ENCODE peak calls at places on chromosomes 2 and 18, in five cellular contexts. One of them, this sample, is unnamed.
A peak's percentile ranks its signal among the peaks of the same experiment; 100 is the strongest.

GRCh38 chr2:147440694-147441093 is 404.1 kb upstream of the ACVR2A start:
- DNase-seq in CD8-positive, alpha-beta T cell: no peak
- DNase-seq in HL-60: no peak
- DNase-seq in cardiac muscle cell: no peak
- DNase-seq in hepatocyte: no peak
- DNase-seq in this sample: no peak

GRCh38 chr2:106843910-106844250 is 42.1 kb downstream of the ST6GAL2 start:
- DNase-seq in hepatocyte: no peak
- DNase-seq in CD8-positive, alpha-beta T cell: no peak
- DNase-seq in cardiac muscle cell: no peak
- DNase-seq in HL-60: no peak
- DNase-seq in this sample: no peak

GRCh38 chr2:131154071-131154531 is 49.0 kb downstream of the PLEKHB2 start:
- DNase-seq in cardiac muscle cell: peak; percentile 85
- DNase-seq in CD8-positive, alpha-beta T cell: peak; percentile 53
- DNase-seq in HL-60: peak; percentile 50
- DNase-seq in hepatocyte: peak; percentile 91
- DNase-seq in this sample: peak; percentile 51

GRCh38 chr18:58911241-58911640 is 46.6 kb downstream of the ZNF532 start:
- DNase-seq in hepatocyte: no peak
- DNase-seq in HL-60: no peak
- DNase-seq in cardiac muscle cell: no peak
- DNase-seq in CD8-positive, alpha-beta T cell: no peak
- DNase-seq in this sample: no peak

GRCh38 chr2:11835403-11835802 is 89.0 kb downstream of the LPIN1 start:
- DNase-seq in hepatocyte: no peak
- DNase-seq in cardiac muscle cell: no peak
- DNase-seq in CD8-positive, alpha-beta T cell: no peak
- DNase-seq in HL-60: no peak
- DNase-seq in this sample: no peak

GRCh38 chr2:196601430-196602306 is 37.8 kb upstream of the CCDC150 start:
- DNase-seq in hepatocyte: peak; percentile 44
- DNase-seq in cardiac muscle cell: peak; percentile 39
- DNase-seq in CD8-positive, alpha-beta T cell: no peak
- DNase-seq in HL-60: no peak
- DNase-seq in this sample: no peak

GRCh38 chr18:1848716-1849115 is 722.6 kb downstream of the METTL4 start:
- DNase-seq in CD8-positive, alpha-beta T cell: no peak
- DNase-seq in HL-60: no peak
- DNase-seq in cardiac muscle cell: no peak
- DNase-seq in hepatocyte: no peak
- DNase-seq in this sample: no peak

GRCh38 chr18:37409870-37410269 is 155.7 kb downstream of the CELF4 start:
- DNase-seq in HL-60: no peak
- DNase-seq in hepatocyte: no peak
- DNase-seq in cardiac muscle cell: peak; percentile 63
- DNase-seq in CD8-positive, alpha-beta T cell: no peak
- DNase-seq in this sample: no peak

GRCh38 chr2:230706053-230706498 is 6.6 kb upstream of the CAB39 start:
- DNase-seq in CD8-positive, alpha-beta T cell: no peak
- DNase-seq in HL-60: no peak
- DNase-seq in cardiac muscle cell: no peak
- DNase-seq in hepatocyte: peak; percentile 74
- DNase-seq in this sample: no peak

GRCh38 chr2:230793573-230794359 is 71.0 kb upstream of the ITM2C start:
- DNase-seq in CD8-positive, alpha-beta T cell: peak; percentile 73
- DNase-seq in HL-60: peak; percentile 88
- DNase-seq in cardiac muscle cell: no peak
- DNase-seq in hepatocyte: peak; percentile 79
- DNase-seq in this sample: peak; percentile 52

GRCh38 chr2:156883828-156884615 is 373.5 kb upstream of the GALNT5 start:
- DNase-seq in HL-60: no peak
- DNase-seq in cardiac muscle cell: no peak
- DNase-seq in hepatocyte: no peak
- DNase-seq in CD8-positive, alpha-beta T cell: no peak
- DNase-seq in this sample: no peak

GRCh38 chr2:70603066-70603465 is 49.4 kb upstream of the TGFA start:
- DNase-seq in CD8-positive, alpha-beta T cell: no peak
- DNase-seq in hepatocyte: no peak
- DNase-seq in HL-60: no peak
- DNase-seq in cardiac muscle cell: no peak
- DNase-seq in this sample: no peak

GRCh38 chr18:10482985-10483949 is 28.8 kb downstream of the APCDD1 start:
- DNase-seq in hepatocyte: no peak
- DNase-seq in CD8-positive, alpha-beta T cell: no peak
- DNase-seq in cardiac muscle cell: no peak
- DNase-seq in HL-60: peak; percentile 35
- DNase-seq in this sample: no peak

GRCh38 chr2:239926587-239927234 is 98.4 kb downstream of the NDUFA10 start:
- DNase-seq in HL-60: no peak
- DNase-seq in cardiac muscle cell: no peak
- DNase-seq in hepatocyte: no peak
- DNase-seq in CD8-positive, alpha-beta T cell: no peak
- DNase-seq in this sample: no peak

GRCh38 chr2:111623380-111623779 is 260.6 kb downstream of the ANAPC1 start:
- DNase-seq in hepatocyte: no peak
- DNase-seq in CD8-positive, alpha-beta T cell: no peak
- DNase-seq in cardiac muscle cell: no peak
- DNase-seq in HL-60: no peak
- DNase-seq in this sample: no peak

GRCh38 chr2:9738718-9739496 is 104.4 kb upstream of the TAF1B start:
- DNase-seq in hepatocyte: no peak
- DNase-seq in CD8-positive, alpha-beta T cell: no peak
- DNase-seq in cardiac muscle cell: no peak
- DNase-seq in HL-60: no peak
- DNase-seq in this sample: no peak

GRCh38 chr2:240500561-240501423 is 57.0 kb downstream of the ANKMY1 start:
- DNase-seq in HL-60: no peak
- DNase-seq in hepatocyte: peak; percentile 4
- DNase-seq in cardiac muscle cell: no peak
- DNase-seq in CD8-positive, alpha-beta T cell: peak; percentile 7
- DNase-seq in this sample: no peak

GRCh38 chr2:47598476-47598875 is 184.5 kb upstream of the MSH6 start:
- DNase-seq in hepatocyte: no peak
- DNase-seq in cardiac muscle cell: no peak
- DNase-seq in CD8-positive, alpha-beta T cell: no peak
- DNase-seq in HL-60: no peak
- DNase-seq in this sample: no peak

GRCh38 chr2:148517296-148517695 is 127.3 kb upstream of the EPC2 start:
- DNase-seq in CD8-positive, alpha-beta T cell: no peak
- DNase-seq in cardiac muscle cell: no peak
- DNase-seq in HL-60: no peak
- DNase-seq in hepatocyte: no peak
- DNase-seq in this sample: no peak

GRCh38 chr2:199716807-199717586 is 134.0 kb downstream of the FTCDNL1 start:
- DNase-seq in hepatocyte: no peak
- DNase-seq in cardiac muscle cell: peak; percentile 43
- DNase-seq in CD8-positive, alpha-beta T cell: no peak
- DNase-seq in HL-60: no peak
- DNase-seq in this sample: no peak

GRCh38 chr2:156466739-156467405 is 30.7 kb downstream of the GPD2 start:
- DNase-seq in hepatocyte: no peak
- DNase-seq in HL-60: no peak
- DNase-seq in cardiac muscle cell: no peak
- DNase-seq in CD8-positive, alpha-beta T cell: no peak
- DNase-seq in this sample: no peak

GRCh38 chr18:28684746-28685145 is 507.8 kb upstream of the CDH2 start:
- DNase-seq in cardiac muscle cell: no peak
- DNase-seq in HL-60: no peak
- DNase-seq in hepatocyte: no peak
- DNase-seq in CD8-positive, alpha-beta T cell: no peak
- DNase-seq in this sample: no peak

GRCh38 chr2:25512707-25513106 is 160.7 kb downstream of the DTNB start:
- DNase-seq in HL-60: no peak
- DNase-seq in hepatocyte: peak; percentile 16
- DNase-seq in CD8-positive, alpha-beta T cell: no peak
- DNase-seq in cardiac muscle cell: no peak
- DNase-seq in this sample: no peak

GRCh38 chr2:178177066-178177679 is 17.1 kb upstream of the OSBPL6 start:
- DNase-seq in HL-60: peak; percentile 19
- DNase-seq in CD8-positive, alpha-beta T cell: no peak
- DNase-seq in hepatocyte: no peak
- DNase-seq in cardiac muscle cell: no peak
- DNase-seq in this sample: no peak

GRCh38 chr2:5549061-5549601 is 143.1 kb upstream of the SOX11 start:
- DNase-seq in hepatocyte: peak; percentile 24
- DNase-seq in cardiac muscle cell: peak; percentile 75
- DNase-seq in CD8-positive, alpha-beta T cell: no peak
- DNase-seq in HL-60: no peak
- DNase-seq in this sample: no peak

GRCh38 chr2:29420999-29421856 is 306.0 kb downstream of the CLIP4 start:
- DNase-seq in CD8-positive, alpha-beta T cell: no peak
- DNase-seq in HL-60: no peak
- DNase-seq in cardiac muscle cell: peak; percentile 42
- DNase-seq in hepatocyte: peak; percentile 55
- DNase-seq in this sample: no peak

GRCh38 chr2:62822549-62822948 is 117.0 kb downstream of the EHBP1 start:
- DNase-seq in cardiac muscle cell: no peak
- DNase-seq in CD8-positive, alpha-beta T cell: no peak
- DNase-seq in HL-60: no peak
- DNase-seq in hepatocyte: no peak
- DNase-seq in this sample: no peak

GRCh38 chr18:75818336-75818735 is 390.8 kb upstream of the SMIM21 start:
- DNase-seq in cardiac muscle cell: no peak
- DNase-seq in CD8-positive, alpha-beta T cell: no peak
- DNase-seq in hepatocyte: no peak
- DNase-seq in HL-60: no peak
- DNase-seq in this sample: no peak

GRCh38 chr2:240791211-240791800 is 28.7 kb downstream of the KIF1A start:
- DNase-seq in hepatocyte: no peak
- DNase-seq in cardiac muscle cell: no peak
- DNase-seq in CD8-positive, alpha-beta T cell: no peak
- DNase-seq in HL-60: no peak
- DNase-seq in this sample: no peak

GRCh38 chr2:158269143-158269542 is 167.5 kb downstream of the UPP2 start:
- DNase-seq in cardiac muscle cell: no peak
- DNase-seq in HL-60: no peak
- DNase-seq in CD8-positive, alpha-beta T cell: no peak
- DNase-seq in hepatocyte: no peak
- DNase-seq in this sample: no peak

GRCh38 chr2:106745468-106745867 is 140.5 kb downstream of the ST6GAL2 start:
- DNase-seq in cardiac muscle cell: peak; percentile 10
- DNase-seq in CD8-positive, alpha-beta T cell: no peak
- DNase-seq in HL-60: no peak
- DNase-seq in hepatocyte: peak; percentile 28
- DNase-seq in this sample: no peak

GRCh38 chr2:219249203-219249980 is 3.7 kb upstream of the TUBA4B start:
- DNase-seq in hepatocyte: peak; percentile 88
- DNase-seq in HL-60: peak; percentile 95
- DNase-seq in CD8-positive, alpha-beta T cell: peak; percentile 71
- DNase-seq in cardiac muscle cell: no peak
- DNase-seq in this sample: peak; percentile 58

GRCh38 chr18:57432118-57432517 is 3.1 kb upstream of the ONECUT2 start:
- DNase-seq in HL-60: no peak
- DNase-seq in CD8-positive, alpha-beta T cell: no peak
- DNase-seq in hepatocyte: no peak
- DNase-seq in cardiac muscle cell: no peak
- DNase-seq in this sample: no peak
- H3K27me3 ChIP-seq in HL-60: peaks cover 88% of the 10 kb centered on the region
- H3K27me3 ChIP-seq in CD8-positive, alpha-beta T cell: peaks cover 75% of the 10 kb centered on the region
- H3K27me3 ChIP-seq in hepatocyte: peaks cover 88% of the 10 kb centered on the region
- H3K27me3 ChIP-seq in cardiac muscle cell: peaks cover 92% of the 10 kb centered on the region
- H3K27me3 ChIP-seq in this sample: peaks cover 91% of the 10 kb centered on the region

DNA sequence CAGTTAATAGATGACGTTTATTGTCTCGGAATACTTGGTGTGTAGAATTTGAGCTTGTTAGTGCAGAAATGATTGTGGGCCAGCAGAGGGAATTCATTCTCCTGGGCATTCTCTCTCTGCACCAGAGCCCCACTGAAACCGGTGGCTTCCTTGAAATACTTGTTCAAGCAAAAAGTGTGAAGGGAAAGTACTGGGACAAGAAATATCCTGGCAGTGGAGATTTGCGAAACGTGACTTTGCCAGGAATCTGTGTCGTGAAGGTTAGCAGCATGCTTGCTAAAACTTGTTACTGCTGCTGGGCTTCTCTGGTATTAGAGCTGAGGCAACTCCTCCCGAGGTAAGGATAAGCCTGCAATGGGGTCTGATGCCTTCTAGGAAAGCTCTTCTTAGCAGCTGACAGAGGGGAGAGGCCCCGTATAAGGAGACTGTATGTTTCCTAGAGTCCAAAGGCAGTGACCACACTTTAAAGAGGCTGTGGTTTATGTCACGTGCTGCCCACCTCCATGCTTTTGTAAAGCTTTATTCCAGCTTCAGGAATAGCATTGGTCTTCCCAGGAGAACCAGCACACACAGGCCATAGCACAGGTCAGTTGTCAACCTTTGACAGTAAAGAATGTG is 2.1 kb downstream of the ITGA6 start:
- DNase-seq in cardiac muscle cell: no peak
- DNase-seq in CD8-positive, alpha-beta T cell: no peak
- DNase-seq in hepatocyte: peak; percentile 50
- DNase-seq in HL-60: no peak
- DNase-seq in this sample: no peak
- TF ChIP-seq CTCF in cardiac muscle cell: no peak
- TF ChIP-seq CTCF in CD8-positive, alpha-beta T cell: peak; percentile 15
- TF ChIP-seq CTCF in hepatocyte: no peak
- TF ChIP-seq CTCF in HL-60: no peak
- TF ChIP-seq CTCF in this sample: no peak

DNA sequence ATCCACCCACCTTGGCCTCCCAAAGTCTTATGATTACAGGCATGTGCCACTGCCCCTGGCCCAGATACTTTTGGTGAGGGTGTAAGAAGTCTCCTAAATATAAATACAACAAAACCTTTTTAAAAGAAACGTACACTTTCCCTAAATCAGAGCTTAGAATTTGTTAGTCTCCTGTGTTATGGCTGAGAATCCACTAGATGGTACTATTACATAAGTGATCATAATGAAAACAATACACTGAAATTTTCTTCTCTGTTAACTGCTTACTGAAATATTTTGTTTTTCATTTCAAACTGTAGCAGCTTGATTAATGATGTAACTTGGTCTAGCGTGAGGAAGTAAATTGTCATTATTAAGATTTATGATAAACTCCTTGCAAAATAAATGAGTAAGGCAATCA is 74.8 kb upstream of the FAM98A start:
- DNase-seq in hepatocyte: peak; percentile 10
- DNase-seq in cardiac muscle cell: no peak
- DNase-seq in HL-60: no peak
- DNase-seq in CD8-positive, alpha-beta T cell: no peak
- DNase-seq in this sample: no peak
- H3K27ac ChIP-seq in hepatocyte: no peak overlapping the region
- H3K27ac ChIP-seq in cardiac muscle cell: no peak overlapping the region
- H3K27ac ChIP-seq in HL-60: no peak overlapping the region
- H3K27ac ChIP-seq in CD8-positive, alpha-beta T cell: no peak overlapping the region
- H3K27ac ChIP-seq in this sample: no peak overlapping the region

GRCh38 chr2:175010848-175011254 is 5.7 kb upstream of the CHN1 start:
- DNase-seq in HL-60: no peak
- DNase-seq in cardiac muscle cell: peak; percentile 73
- DNase-seq in CD8-positive, alpha-beta T cell: no peak
- DNase-seq in hepatocyte: no peak
- DNase-seq in this sample: no peak

GRCh38 chr2:175009917-175010621 is 4.9 kb upstream of the CHN1 start:
- DNase-seq in CD8-positive, alpha-beta T cell: no peak
- DNase-seq in HL-60: no peak
- DNase-seq in cardiac muscle cell: no peak
- DNase-seq in hepatocyte: no peak
- DNase-seq in this sample: no peak

GRCh38 chr2:175012516-175012915 is 7.3 kb upstream of the CHN1 start:
- DNase-seq in cardiac muscle cell: no peak
- DNase-seq in hepatocyte: no peak
- DNase-seq in CD8-positive, alpha-beta T cell: no peak
- DNase-seq in HL-60: no peak
- DNase-seq in this sample: no peak

GRCh38 chr2:175008801-175009495 is 3.8 kb upstream of the CHN1 start:
- DNase-seq in HL-60: no peak
- DNase-seq in hepatocyte: no peak
- DNase-seq in cardiac muscle cell: peak; percentile 37
- DNase-seq in CD8-positive, alpha-beta T cell: no peak
- DNase-seq in this sample: no peak

GRCh38 chr2:175011505-175011904 is 6.3 kb upstream of the CHN1 start:
- DNase-seq in CD8-positive, alpha-beta T cell: no peak
- DNase-seq in HL-60: no peak
- DNase-seq in hepatocyte: no peak
- DNase-seq in cardiac muscle cell: no peak
- DNase-seq in this sample: no peak
- H3K27me3 ChIP-seq in CD8-positive, alpha-beta T cell: no peaks in the 10 kb centered on the region
- H3K27me3 ChIP-seq in HL-60: peaks cover 21% of the 10 kb centered on the region
- H3K27me3 ChIP-seq in hepatocyte: peaks cover 12% of the 10 kb centered on the region
- H3K27me3 ChIP-seq in cardiac muscle cell: no peaks in the 10 kb centered on the region
- H3K27me3 ChIP-seq in this sample: no peaks in the 10 kb centered on the region